ENCODE peak calls at places on chromosomes 5 and 9, in four cellular contexts. U is transverse colon; K is thyroid gland; Z is activated CD4-positive, alpha-beta memory T cell treated with anti-CD3 and anti-CD28 coated beads for 36 hours. Q is an unnamed sample.

GRCh38 chr5:122101636-122102285 is 23.7 kb upstream of the LOX start:
- DNase-seq in K (no peak), Z (no peak), U (no peak), Q (peak)

GRCh38 chr5:112006721-112007120 is 249.7 kb upstream of the NREP start:
- DNase-seq in K (no peak), Z (no peak), U (no peak), Q (peak)

GRCh38 chr5:179812135-179812825 is 5.6 kb upstream of the MGAT4B start:
- DNase-seq in U (no peak), K (no peak), Z (no peak), Q (no peak)

GRCh38 chr5:124199902-124200301 is 546.5 kb downstream of the ZNF608 start:
- DNase-seq in K (no peak), U (no peak), Z (no peak), Q (no peak)

GRCh38 chr9:130288393-130288792 is 22.8 kb downstream of the HMCN2 start:
- DNase-seq in U (no peak), Z (no peak), K (peak), Q (no peak)

GRCh38 chr9:108150736-108151135 is 661.2 kb upstream of the KLF4 start:
- DNase-seq in K (peak), U (no peak), Z (no peak), Q (no peak)

GRCh38 chr9:72586388-72587160 is 65.2 kb downstream of the TMC1 start:
- DNase-seq in Z (peak), U (peak), K (no peak), Q (peak)

GRCh38 chr9:3699868-3700267 is 174.1 kb upstream of the RFX3 start:
- DNase-seq in U (no peak), K (peak), Z (no peak), Q (no peak)

GRCh38 chr9:38068616-38068865 is 486 bp downstream of the SHB start:
- DNase-seq in Z (peak), K (peak), U (peak), Q (no peak)

GRCh38 chr9:16315720-16316119 is 554.8 kb downstream of the BNC2 start:
- DNase-seq in U (no peak), Z (no peak), K (peak), Q (peak)

GRCh38 chr9:96423985-96424336 is 5.8 kb upstream of the ZNF367 start:
- DNase-seq in U (no peak), Z (no peak), K (no peak), Q (no peak)

GRCh38 chr5:168941901-168942300 is 359.0 kb downstream of the SLIT3 start:
- DNase-seq in K (no peak), Z (no peak), U (no peak), Q (no peak)

GRCh38 chr9:36895744-36896260 is 138.3 kb downstream of the PAX5 start:
- DNase-seq in Z (no peak), U (no peak), K (no peak), Q (no peak)

GRCh38 chr5:42037379-42037932 is 112.4 kb downstream of the FBXO4 start:
- DNase-seq in K (no peak), U (no peak), Z (no peak), Q (no peak)

GRCh38 chr9:113541019-113541900 is 77.7 kb downstream of the RGS3 start:
- DNase-seq in Z (no peak), K (peak), U (peak), Q (peak)

GRCh38 chr9:95091971-95092320 is 225.6 kb downstream of the FANCC start:
- DNase-seq in Z (no peak), U (no peak), K (peak), Q (peak)

GRCh38 chr5:67287795-67288194 is 91.2 kb upstream of the CD180 start:
- DNase-seq in Z (no peak), U (no peak), K (no peak), Q (peak)

GRCh38 chr5:140785905-140786686 is at the start of gene PCDHA1:
- DNase-seq in K (no peak), Z (no peak), U (no peak), Q (no peak)

GRCh38 chr9:100534401-100534800 is 43.5 kb upstream of the CAVIN4 start:
- DNase-seq in Z (no peak), U (no peak), K (no peak), Q (no peak)

GRCh38 chr9:106992186-106992585 is 129.2 kb downstream of the ZNF462 start:
- DNase-seq in U (no peak), K (no peak), Z (no peak), Q (no peak)

GRCh38 chr5:60929024-60929423 is 15.8 kb downstream of the ERCC8 start:
- DNase-seq in U (no peak), Z (no peak), K (no peak), Q (no peak)

GRCh38 chr9:15735083-15735974 is 182.5 kb downstream of the CCDC171 start:
- DNase-seq in K (no peak), Z (no peak), U (no peak), Q (peak)

GRCh38 chr5:4571248-4571950 is 568.7 kb upstream of the ADAMTS16 start:
- DNase-seq in Z (no peak), K (no peak), U (no peak), Q (peak)

GRCh38 chr9:134571946-134572914 is 69.4 kb upstream of the COL5A1 start:
- DNase-seq in U (no peak), K (no peak), Z (peak), Q (no peak)

GRCh38 chr5:173498286-173498685 is 118.2 kb downstream of the BOD1 start:
- DNase-seq in K (no peak), U (no peak), Z (no peak), Q (peak)

GRCh38 chr5:74166064-74166463 is 474.5 kb downstream of the ENC1 start:
- DNase-seq in U (no peak), Z (no peak), K (no peak), Q (peak)

GRCh38 chr5:30502277-30502676 is 691.2 kb upstream of the CDH6 start:
- DNase-seq in Z (no peak), K (no peak), U (no peak), Q (peak)

GRCh38 chr5:31427013-31427783 is 104.7 kb downstream of the DROSHA start:
- DNase-seq in U (no peak), Z (no peak), K (no peak), Q (no peak)

GRCh38 chr9:116901260-116901659 is 214.2 kb downstream of the TRIM32 start:
- DNase-seq in Z (no peak), U (no peak), K (no peak), Q (peak)

GRCh38 chr9:97487107-97487506 is 14.4 kb upstream of the TMOD1 start:
- DNase-seq in U (no peak), K (no peak), Z (no peak), Q (peak)

GRCh38 chr5:8829322-8830029 is 716.4 kb downstream of the SEMA5A start:
- DNase-seq in K (no peak), Z (no peak), U (no peak), Q (peak)

GRCh38 chr5:68406767-68407232 is 191.2 kb downstream of the PIK3R1 start:
- DNase-seq in U (peak), Z (no peak), K (no peak), Q (no peak)

GRCh38 chr5:75037106-75037505 is 15.3 kb downstream of the GCNT4 start:
- DNase-seq in K (peak), U (peak), Z (peak), Q (peak)

GRCh38 chr5:83726912-83727311 is 6.3 kb upstream of the HAPLN1 start:
- DNase-seq in K (no peak), Z (no peak), U (no peak), Q (peak)

GRCh38 chr5:33299621-33300208 is 141.1 kb upstream of the TARS1 start:
- DNase-seq in Z (no peak), K (no peak), U (peak), Q (peak)

GRCh38 chr9:112764344-112764743 is 13.8 kb downstream of the SNX30 start:
- DNase-seq in K (no peak), U (no peak), Z (no peak), Q (peak)

Q was measured in astrocyte.